ENCODE peak calls at places on chromosomes 3 and 15, in four cellular contexts. W is uterus, Y is AG08396, H is T-helper 1 cell. L is an unnamed sample.
A peak's percentile ranks its signal among the peaks of the same experiment; 100 is the strongest.

GRCh38 chr3:45644063-45644462 is 45.1 kb upstream of the SACM1L start:
- DNase-seq in H (no peak), Y (peak; percentile 57), W (no peak), L (no peak)

GRCh38 chr3:155325263-155325835 is 31.9 kb upstream of the STRIT1 start:
- DNase-seq in H (no peak), Y (no peak), W (no peak), L (no peak)

GRCh38 chr3:188633206-188633605 is 479.2 kb downstream of the LPP start:
- DNase-seq in Y (no peak), W (no peak), H (no peak), L (no peak)

GRCh38 chr15:59170295-59170881 is 36.3 kb upstream of the LDHAL6B start:
- DNase-seq in H (no peak), W (peak; percentile 41), Y (peak; percentile 25), L (peak; percentile 58)

GRCh38 chr3:111717601-111718000 is 122.5 kb upstream of the ZBED2 start:
- DNase-seq in Y (peak; percentile 63), H (peak; percentile 44), W (peak; percentile 85), L (peak; percentile 80)

GRCh38 chr3:183224581-183224980 is 28.5 kb upstream of the B3GNT5 start:
- DNase-seq in W (no peak), Y (no peak), H (no peak), L (no peak)

GRCh38 chr15:25947336-25948080 is 84.4 kb upstream of the ATP10A start:
- DNase-seq in W (no peak), Y (no peak), H (no peak), L (no peak)

GRCh38 chr15:85555875-85556617 is 175.6 kb downstream of the AKAP13 start:
- DNase-seq in H (no peak), W (no peak), Y (no peak), L (no peak)

GRCh38 chr3:171173732-171174131 is 147.2 kb upstream of the SLC2A2 start:
- DNase-seq in W (no peak), H (no peak), Y (no peak), L (peak; percentile 51)

GRCh38 chr3:113754486-113755159 is 7.8 kb downstream of the ATP6V1A start:
- DNase-seq in H (no peak), Y (no peak), W (no peak), L (no peak)

GRCh38 chr3:171428321-171428787 is 31.9 kb downstream of the TNIK start:
- DNase-seq in H (no peak), Y (no peak), W (no peak), L (no peak)